ENCODE peak calls at places on chromosomes 16 and 17, in six cellular contexts. One of them, this sample, is unnamed.

GRCh38 chr17:5272313-5272712 is 9.8 kb upstream of the RABEP1 start:
- DNase-seq in GM03348: no peak
- DNase-seq in Calu3: no peak
- DNase-seq in NCI-H1092 treated with DMSO at 0.1 percent for 48 hours: no peak
- DNase-seq in kidney tubule cell: peak
- DNase-seq in NCI-H460: no peak
- DNase-seq in this sample: no peak

GRCh38 chr17:80485846-80486245 is 9.4 kb upstream of the NPTX1 start:
- DNase-seq in GM03348: no peak
- DNase-seq in Calu3: no peak
- DNase-seq in NCI-H1092 treated with DMSO at 0.1 percent for 48 hours: peak
- DNase-seq in kidney tubule cell: no peak
- DNase-seq in NCI-H460: no peak
- DNase-seq in this sample: no peak

GRCh38 chr16:27326738-27327585 is 13.2 kb downstream of the IL4R start:
- DNase-seq in GM03348: peak
- DNase-seq in Calu3: peak
- DNase-seq in NCI-H1092 treated with DMSO at 0.1 percent for 48 hours: no peak
- DNase-seq in kidney tubule cell: peak
- DNase-seq in NCI-H460: no peak
- DNase-seq in this sample: peak

GRCh38 chr16:72247821-72248253 is 75.9 kb upstream of the PMFBP1 start:
- DNase-seq in GM03348: peak
- DNase-seq in Calu3: no peak
- DNase-seq in NCI-H1092 treated with DMSO at 0.1 percent for 48 hours: no peak
- DNase-seq in kidney tubule cell: peak
- DNase-seq in NCI-H460: no peak
- DNase-seq in this sample: no peak

GRCh38 chr16:71472041-71472440 is 10.0 kb upstream of the ZNF23 start:
- DNase-seq in GM03348: no peak
- DNase-seq in Calu3: no peak
- DNase-seq in NCI-H1092 treated with DMSO at 0.1 percent for 48 hours: no peak
- DNase-seq in kidney tubule cell: no peak
- DNase-seq in NCI-H460: no peak
- DNase-seq in this sample: no peak

GRCh38 chr17:40551091-40551873 is 14.0 kb downstream of the CCR7 start:
- DNase-seq in GM03348: peak
- DNase-seq in Calu3: no peak
- DNase-seq in NCI-H1092 treated with DMSO at 0.1 percent for 48 hours: no peak
- DNase-seq in kidney tubule cell: no peak
- DNase-seq in NCI-H460: peak
- DNase-seq in this sample: no peak

GRCh38 chr17:71315568-71315967 is 805.3 kb upstream of the SOX9 start:
- DNase-seq in GM03348: no peak
- DNase-seq in Calu3: no peak
- DNase-seq in NCI-H1092 treated with DMSO at 0.1 percent for 48 hours: no peak
- DNase-seq in kidney tubule cell: no peak
- DNase-seq in NCI-H460: no peak
- DNase-seq in this sample: no peak

GRCh38 chr16:65500007-65500406 is 378.1 kb upstream of the CDH11 start:
- DNase-seq in GM03348: no peak
- DNase-seq in Calu3: no peak
- DNase-seq in NCI-H1092 treated with DMSO at 0.1 percent for 48 hours: no peak
- DNase-seq in kidney tubule cell: peak
- DNase-seq in NCI-H460: no peak
- DNase-seq in this sample: no peak

GRCh38 chr16:82425661-82426060 is 201.1 kb upstream of the CDH13 start:
- DNase-seq in GM03348: no peak
- DNase-seq in Calu3: no peak
- DNase-seq in NCI-H1092 treated with DMSO at 0.1 percent for 48 hours: no peak
- DNase-seq in kidney tubule cell: peak
- DNase-seq in NCI-H460: no peak
- DNase-seq in this sample: no peak

GRCh38 chr17:73560661-73561060 is 83.6 kb downstream of the SDK2 start:
- DNase-seq in GM03348: no peak
- DNase-seq in Calu3: no peak
- DNase-seq in NCI-H1092 treated with DMSO at 0.1 percent for 48 hours: no peak
- DNase-seq in kidney tubule cell: no peak
- DNase-seq in NCI-H460: no peak
- DNase-seq in this sample: no peak

GRCh38 chr17:39461113-39461910 is at the start of gene CDK12:
- DNase-seq in GM03348: peak
- DNase-seq in Calu3: peak
- DNase-seq in NCI-H1092 treated with DMSO at 0.1 percent for 48 hours: peak
- DNase-seq in kidney tubule cell: peak
- DNase-seq in NCI-H460: peak
- DNase-seq in this sample: peak